ENCODE peak calls at places on chromosome 14, in nine cellular contexts. V, Y, E, U, T, W, H, B and F are unnamed samples.

GRCh38 chr14:37018571-37019240 is 153.7 kb downstream of the SLC25A21 start:
- DNase-seq in V (no peak), Y (no peak), E (no peak), U (no peak), T (no peak), W (no peak), H (no peak), B (no peak), F (no peak)

GRCh38 chr14:79056879-79057278 is 886.7 kb downstream of the NRXN3 start:
- DNase-seq in V (no peak), Y (no peak), E (no peak), U (no peak), T (no peak), W (no peak), H (no peak), B (no peak), F (no peak)

GRCh38 chr14:51521764-51522163 is 129.9 kb upstream of the FRMD6 start:
- DNase-seq in V (peak; percentile 41), Y (no peak), E (no peak), U (no peak), T (no peak), W (no peak), H (no peak), B (no peak), F (no peak)

GRCh38 chr14:41925409-41925808 is 318.7 kb downstream of the LRFN5 start:
- DNase-seq in V (peak; percentile 43), Y (no peak), E (no peak), U (peak; percentile 68), T (no peak), W (no peak), H (no peak), B (no peak), F (no peak)

GRCh38 chr14:68630081-68630571 is 162.7 kb downstream of the ZFP36L1 start:
- DNase-seq in V (no peak), Y (no peak), E (peak; percentile 42), U (no peak), T (peak; percentile 59), W (no peak), H (no peak), B (no peak), F (peak; percentile 41)

GRCh38 chr14:54815016-54815415 is 87.6 kb downstream of the GCH1 start:
- DNase-seq in V (no peak), Y (no peak), E (no peak), U (no peak), T (no peak), W (no peak), H (no peak), B (no peak), F (no peak)

GRCh38 chr14:59187802-59188460 is 536 bp upstream of the DAAM1 start:
- DNase-seq in V (no peak), Y (peak; percentile 47), E (no peak), U (peak; percentile 88), T (no peak), W (peak; percentile 35), H (peak; percentile 62), B (peak; percentile 35), F (no peak)

GRCh38 chr14:104187931-104188726 is 49.7 kb downstream of the KIF26A start:
- DNase-seq in V (no peak), Y (no peak), E (no peak), U (no peak), T (no peak), W (no peak), H (no peak), B (no peak), F (peak; percentile 85)

GRCh38 chr14:105532735-105533141 is 6.4 kb downstream of the TMEM121 start:
- DNase-seq in V (peak; percentile 12), Y (peak; percentile 23), E (peak; percentile 57), U (no peak), T (peak; percentile 90), W (peak; percentile 43), H (no peak), B (no peak), F (peak; percentile 81)

GRCh38 chr14:49594347-49595089 is 4.2 kb upstream of the LRR1 start:
- DNase-seq in V (no peak), Y (no peak), E (no peak), U (no peak), T (no peak), W (no peak), H (no peak), B (no peak), F (no peak)

GRCh38 chr14:92615451-92615850 is 101.9 kb downstream of the RIN3 start:
- DNase-seq in V (no peak), Y (peak; percentile 70), E (no peak), U (no peak), T (no peak), W (no peak), H (no peak), B (no peak), F (no peak)

GRCh38 chr14:23430733-23431105 is 4.7 kb downstream of the MYH7 start:
- DNase-seq in V (no peak), Y (no peak), E (peak; percentile 19), U (no peak), T (no peak), W (no peak), H (peak; percentile 37), B (no peak), F (peak; percentile 58)

GRCh38 chr14:99300190-99300589 is 28.2 kb upstream of the BCL11B start:
- DNase-seq in V (no peak), Y (no peak), E (no peak), U (no peak), T (no peak), W (no peak), H (no peak), B (no peak), F (peak; percentile 56)

GRCh38 chr14:104792945-104793702 is 2.4 kb downstream of the AKT1 start:
- DNase-seq in V (no peak), Y (no peak), E (no peak), U (no peak), T (peak; percentile 34), W (no peak), H (no peak), B (no peak), F (peak; percentile 91)

GRCh38 chr14:69571879-69572633 is 2.6 kb downstream of the CCDC177 start:
- DNase-seq in V (no peak), Y (peak; percentile 6), E (no peak), U (no peak), T (peak; percentile 84), W (peak; percentile 55), H (no peak), B (no peak), F (peak; percentile 54)

GRCh38 chr14:61565836-61566536 is 129.3 kb upstream of the HIF1A start:
- DNase-seq in V (peak; percentile 57), Y (no peak), E (no peak), U (no peak), T (no peak), W (no peak), H (no peak), B (no peak), F (no peak)

GRCh38 chr14:93348292-93348691 is 1.3 kb downstream of the COX8C start:
- DNase-seq in V (no peak), Y (no peak), E (no peak), U (no peak), T (no peak), W (no peak), H (no peak), B (no peak), F (no peak)

GRCh38 chr14:77076118-77076631 is 21.9 kb upstream of the CIPC start:
- DNase-seq in V (peak; percentile 96), Y (no peak), E (peak; percentile 79), U (no peak), T (peak; percentile 60), W (peak; percentile 69), H (no peak), B (peak; percentile 86), F (peak; percentile 60)

GRCh38 chr14:100532916-100533630 is 54.1 kb downstream of the BEGAIN start:
- DNase-seq in V (no peak), Y (no peak), E (peak; percentile 61), U (no peak), T (no peak), W (no peak), H (no peak), B (peak; percentile 38), F (peak; percentile 19)